ENCODE peak calls at places on chromosomes 3 and 15, in seven cellular contexts. One of them, this sample, is unnamed.

GRCh38 chr3:45987368-45988099 is 8.1 kb downstream of the FYCO1 start:
- DNase-seq in effector memory CD8-positive, alpha-beta T cell: no peak
- DNase-seq in AG09309: no peak
- DNase-seq in coronary artery: peak
- DNase-seq in nucleus accumbens: no peak
- DNase-seq in ecto neural progenitor cell: no peak
- DNase-seq in stimulated activated CD8-positive, alpha-beta memory T cell treated with anti-CD3 and anti-CD28 coated beads, Interleukin-7, amount 100 ng/mL, for 1 hour: no peak
- DNase-seq in this sample: no peak

GRCh38 chr15:65057549-65057940 is 10.2 kb downstream of the RASL12 start:
- DNase-seq in AG09309: no peak
- DNase-seq in ecto neural progenitor cell: no peak
- DNase-seq in stimulated activated CD8-positive, alpha-beta memory T cell treated with anti-CD3 and anti-CD28 coated beads, Interleukin-7, amount 100 ng/mL, for 1 hour: no peak
- DNase-seq in coronary artery: no peak
- DNase-seq in nucleus accumbens: no peak
- DNase-seq in effector memory CD8-positive, alpha-beta T cell: no peak
- DNase-seq in this sample: peak

GRCh38 chr15:23897091-23897490 is 210.0 kb upstream of the NDN start:
- DNase-seq in effector memory CD8-positive, alpha-beta T cell: no peak
- DNase-seq in ecto neural progenitor cell: no peak
- DNase-seq in stimulated activated CD8-positive, alpha-beta memory T cell treated with anti-CD3 and anti-CD28 coated beads, Interleukin-7, amount 100 ng/mL, for 1 hour: no peak
- DNase-seq in nucleus accumbens: no peak
- DNase-seq in AG09309: no peak
- DNase-seq in coronary artery: no peak
- DNase-seq in this sample: no peak

GRCh38 chr15:50148362-50148963 is 29.4 kb upstream of the ATP8B4 start:
- DNase-seq in effector memory CD8-positive, alpha-beta T cell: no peak
- DNase-seq in nucleus accumbens: no peak
- DNase-seq in coronary artery: no peak
- DNase-seq in AG09309: no peak
- DNase-seq in ecto neural progenitor cell: peak
- DNase-seq in stimulated activated CD8-positive, alpha-beta memory T cell treated with anti-CD3 and anti-CD28 coated beads, Interleukin-7, amount 100 ng/mL, for 1 hour: no peak
- DNase-seq in this sample: no peak

GRCh38 chr3:156639414-156640023 is 34.9 kb upstream of the TIPARP start:
- DNase-seq in ecto neural progenitor cell: no peak
- DNase-seq in stimulated activated CD8-positive, alpha-beta memory T cell treated with anti-CD3 and anti-CD28 coated beads, Interleukin-7, amount 100 ng/mL, for 1 hour: no peak
- DNase-seq in coronary artery: no peak
- DNase-seq in effector memory CD8-positive, alpha-beta T cell: no peak
- DNase-seq in nucleus accumbens: no peak
- DNase-seq in AG09309: no peak
- DNase-seq in this sample: no peak

GRCh38 chr3:69200384-69201068 is 78.1 kb upstream of the LMOD3 start:
- DNase-seq in nucleus accumbens: no peak
- DNase-seq in stimulated activated CD8-positive, alpha-beta memory T cell treated with anti-CD3 and anti-CD28 coated beads, Interleukin-7, amount 100 ng/mL, for 1 hour: no peak
- DNase-seq in ecto neural progenitor cell: peak
- DNase-seq in effector memory CD8-positive, alpha-beta T cell: no peak
- DNase-seq in AG09309: no peak
- DNase-seq in coronary artery: no peak
- DNase-seq in this sample: no peak

GRCh38 chr15:29410342-29410741 is 140.7 kb upstream of the NSMCE3 start:
- DNase-seq in stimulated activated CD8-positive, alpha-beta memory T cell treated with anti-CD3 and anti-CD28 coated beads, Interleukin-7, amount 100 ng/mL, for 1 hour: no peak
- DNase-seq in AG09309: no peak
- DNase-seq in effector memory CD8-positive, alpha-beta T cell: no peak
- DNase-seq in coronary artery: no peak
- DNase-seq in nucleus accumbens: no peak
- DNase-seq in ecto neural progenitor cell: no peak
- DNase-seq in this sample: no peak

GRCh38 chr3:178406206-178406605 is 130.0 kb upstream of the KCNMB2 start:
- DNase-seq in coronary artery: no peak
- DNase-seq in nucleus accumbens: no peak
- DNase-seq in AG09309: no peak
- DNase-seq in effector memory CD8-positive, alpha-beta T cell: no peak
- DNase-seq in ecto neural progenitor cell: no peak
- DNase-seq in stimulated activated CD8-positive, alpha-beta memory T cell treated with anti-CD3 and anti-CD28 coated beads, Interleukin-7, amount 100 ng/mL, for 1 hour: no peak
- DNase-seq in this sample: no peak

GRCh38 chr3:194689493-194689901 is 3.8 kb downstream of the FAM43A start:
- DNase-seq in stimulated activated CD8-positive, alpha-beta memory T cell treated with anti-CD3 and anti-CD28 coated beads, Interleukin-7, amount 100 ng/mL, for 1 hour: no peak
- DNase-seq in nucleus accumbens: no peak
- DNase-seq in coronary artery: peak
- DNase-seq in AG09309: no peak
- DNase-seq in effector memory CD8-positive, alpha-beta T cell: peak
- DNase-seq in ecto neural progenitor cell: no peak
- DNase-seq in this sample: peak

GRCh38 chr3:78994174-78995027 is 773.4 kb downstream of the ROBO1 start:
- DNase-seq in coronary artery: no peak
- DNase-seq in ecto neural progenitor cell: no peak
- DNase-seq in stimulated activated CD8-positive, alpha-beta memory T cell treated with anti-CD3 and anti-CD28 coated beads, Interleukin-7, amount 100 ng/mL, for 1 hour: no peak
- DNase-seq in effector memory CD8-positive, alpha-beta T cell: no peak
- DNase-seq in nucleus accumbens: no peak
- DNase-seq in AG09309: no peak
- DNase-seq in this sample: no peak

GRCh38 chr15:68814596-68814995 is 6.1 kb downstream of the ANP32A start:
- DNase-seq in effector memory CD8-positive, alpha-beta T cell: no peak
- DNase-seq in AG09309: no peak
- DNase-seq in stimulated activated CD8-positive, alpha-beta memory T cell treated with anti-CD3 and anti-CD28 coated beads, Interleukin-7, amount 100 ng/mL, for 1 hour: no peak
- DNase-seq in coronary artery: no peak
- DNase-seq in nucleus accumbens: no peak
- DNase-seq in ecto neural progenitor cell: peak
- DNase-seq in this sample: no peak

GRCh38 chr15:78362716-78363426 is 22.7 kb downstream of the CRABP1 start:
- DNase-seq in coronary artery: no peak
- DNase-seq in effector memory CD8-positive, alpha-beta T cell: no peak
- DNase-seq in ecto neural progenitor cell: no peak
- DNase-seq in AG09309: no peak
- DNase-seq in nucleus accumbens: no peak
- DNase-seq in stimulated activated CD8-positive, alpha-beta memory T cell treated with anti-CD3 and anti-CD28 coated beads, Interleukin-7, amount 100 ng/mL, for 1 hour: no peak
- DNase-seq in this sample: no peak

GRCh38 chr15:91281991-91282390 is 181.9 kb downstream of the SV2B start:
- DNase-seq in effector memory CD8-positive, alpha-beta T cell: no peak
- DNase-seq in nucleus accumbens: no peak
- DNase-seq in AG09309: no peak
- DNase-seq in ecto neural progenitor cell: no peak
- DNase-seq in coronary artery: no peak
- DNase-seq in stimulated activated CD8-positive, alpha-beta memory T cell treated with anti-CD3 and anti-CD28 coated beads, Interleukin-7, amount 100 ng/mL, for 1 hour: no peak
- DNase-seq in this sample: no peak

GRCh38 chr15:63887630-63888029 is 53.9 kb upstream of the HERC1 start:
- DNase-seq in AG09309: no peak
- DNase-seq in effector memory CD8-positive, alpha-beta T cell: no peak
- DNase-seq in stimulated activated CD8-positive, alpha-beta memory T cell treated with anti-CD3 and anti-CD28 coated beads, Interleukin-7, amount 100 ng/mL, for 1 hour: no peak
- DNase-seq in ecto neural progenitor cell: no peak
- DNase-seq in coronary artery: no peak
- DNase-seq in nucleus accumbens: no peak
- DNase-seq in this sample: no peak

GRCh38 chr3:121481116-121481895 is 64.5 kb downstream of the POLQ start:
- DNase-seq in AG09309: no peak
- DNase-seq in stimulated activated CD8-positive, alpha-beta memory T cell treated with anti-CD3 and anti-CD28 coated beads, Interleukin-7, amount 100 ng/mL, for 1 hour: no peak
- DNase-seq in ecto neural progenitor cell: no peak
- DNase-seq in nucleus accumbens: no peak
- DNase-seq in effector memory CD8-positive, alpha-beta T cell: no peak
- DNase-seq in coronary artery: no peak
- DNase-seq in this sample: no peak

GRCh38 chr15:27902680-27903385 is 196.3 kb downstream of the OCA2 start:
- DNase-seq in effector memory CD8-positive, alpha-beta T cell: no peak
- DNase-seq in stimulated activated CD8-positive, alpha-beta memory T cell treated with anti-CD3 and anti-CD28 coated beads, Interleukin-7, amount 100 ng/mL, for 1 hour: no peak
- DNase-seq in ecto neural progenitor cell: no peak
- DNase-seq in coronary artery: no peak
- DNase-seq in nucleus accumbens: no peak
- DNase-seq in AG09309: no peak
- DNase-seq in this sample: no peak

GRCh38 chr3:101279162-101279561 is 41.2 kb downstream of the IMPG2 start:
- DNase-seq in AG09309: no peak
- DNase-seq in stimulated activated CD8-positive, alpha-beta memory T cell treated with anti-CD3 and anti-CD28 coated beads, Interleukin-7, amount 100 ng/mL, for 1 hour: no peak
- DNase-seq in coronary artery: no peak
- DNase-seq in effector memory CD8-positive, alpha-beta T cell: no peak
- DNase-seq in nucleus accumbens: no peak
- DNase-seq in ecto neural progenitor cell: no peak
- DNase-seq in this sample: no peak

GRCh38 chr15:87167706-87168105 is 1088.0 kb downstream of the AGBL1 start:
- DNase-seq in stimulated activated CD8-positive, alpha-beta memory T cell treated with anti-CD3 and anti-CD28 coated beads, Interleukin-7, amount 100 ng/mL, for 1 hour: no peak
- DNase-seq in ecto neural progenitor cell: no peak
- DNase-seq in AG09309: no peak
- DNase-seq in coronary artery: no peak
- DNase-seq in effector memory CD8-positive, alpha-beta T cell: no peak
- DNase-seq in nucleus accumbens: no peak
- DNase-seq in this sample: no peak

GRCh38 chr3:125045194-125045593 is 10.6 kb downstream of the HEG1 start:
- DNase-seq in effector memory CD8-positive, alpha-beta T cell: no peak
- DNase-seq in nucleus accumbens: no peak
- DNase-seq in coronary artery: no peak
- DNase-seq in ecto neural progenitor cell: no peak
- DNase-seq in AG09309: no peak
- DNase-seq in stimulated activated CD8-positive, alpha-beta memory T cell treated with anti-CD3 and anti-CD28 coated beads, Interleukin-7, amount 100 ng/mL, for 1 hour: no peak
- DNase-seq in this sample: no peak

GRCh38 chr3:193465992-193466618 is 87.6 kb upstream of the ATP13A5 start:
- DNase-seq in effector memory CD8-positive, alpha-beta T cell: no peak
- DNase-seq in AG09309: no peak
- DNase-seq in ecto neural progenitor cell: no peak
- DNase-seq in nucleus accumbens: no peak
- DNase-seq in coronary artery: no peak
- DNase-seq in stimulated activated CD8-positive, alpha-beta memory T cell treated with anti-CD3 and anti-CD28 coated beads, Interleukin-7, amount 100 ng/mL, for 1 hour: no peak
- DNase-seq in this sample: no peak

GRCh38 chr3:141306922-141307321 is 61.4 kb upstream of the ZBTB38 start:
- DNase-seq in effector memory CD8-positive, alpha-beta T cell: no peak
- DNase-seq in stimulated activated CD8-positive, alpha-beta memory T cell treated with anti-CD3 and anti-CD28 coated beads, Interleukin-7, amount 100 ng/mL, for 1 hour: no peak
- DNase-seq in coronary artery: no peak
- DNase-seq in ecto neural progenitor cell: no peak
- DNase-seq in nucleus accumbens: no peak
- DNase-seq in AG09309: no peak
- DNase-seq in this sample: no peak

GRCh38 chr3:178060406-178060805 is 475.8 kb upstream of the KCNMB2 start:
- DNase-seq in ecto neural progenitor cell: no peak
- DNase-seq in AG09309: peak
- DNase-seq in stimulated activated CD8-positive, alpha-beta memory T cell treated with anti-CD3 and anti-CD28 coated beads, Interleukin-7, amount 100 ng/mL, for 1 hour: no peak
- DNase-seq in coronary artery: no peak
- DNase-seq in nucleus accumbens: no peak
- DNase-seq in effector memory CD8-positive, alpha-beta T cell: no peak
- DNase-seq in this sample: no peak

GRCh38 chr3:112381673-112382542 is 49.0 kb downstream of the CD200 start:
- DNase-seq in nucleus accumbens: no peak
- DNase-seq in AG09309: no peak
- DNase-seq in ecto neural progenitor cell: no peak
- DNase-seq in stimulated activated CD8-positive, alpha-beta memory T cell treated with anti-CD3 and anti-CD28 coated beads, Interleukin-7, amount 100 ng/mL, for 1 hour: no peak
- DNase-seq in effector memory CD8-positive, alpha-beta T cell: no peak
- DNase-seq in coronary artery: no peak
- DNase-seq in this sample: no peak

GRCh38 chr3:136351351-136351750 is 101.2 kb downstream of the PCCB start:
- DNase-seq in stimulated activated CD8-positive, alpha-beta memory T cell treated with anti-CD3 and anti-CD28 coated beads, Interleukin-7, amount 100 ng/mL, for 1 hour: no peak
- DNase-seq in nucleus accumbens: no peak
- DNase-seq in ecto neural progenitor cell: no peak
- DNase-seq in effector memory CD8-positive, alpha-beta T cell: no peak
- DNase-seq in AG09309: no peak
- DNase-seq in coronary artery: no peak
- DNase-seq in this sample: no peak

GRCh38 chr3:212432-212831 is 15.9 kb downstream of the CHL1 start:
- DNase-seq in ecto neural progenitor cell: no peak
- DNase-seq in coronary artery: no peak
- DNase-seq in effector memory CD8-positive, alpha-beta T cell: no peak
- DNase-seq in nucleus accumbens: no peak
- DNase-seq in AG09309: no peak
- DNase-seq in stimulated activated CD8-positive, alpha-beta memory T cell treated with anti-CD3 and anti-CD28 coated beads, Interleukin-7, amount 100 ng/mL, for 1 hour: no peak
- DNase-seq in this sample: no peak

GRCh38 chr3:65888980-65889706 is 149.6 kb downstream of the MAGI1 start:
- DNase-seq in stimulated activated CD8-positive, alpha-beta memory T cell treated with anti-CD3 and anti-CD28 coated beads, Interleukin-7, amount 100 ng/mL, for 1 hour: no peak
- DNase-seq in AG09309: peak
- DNase-seq in coronary artery: no peak
- DNase-seq in nucleus accumbens: no peak
- DNase-seq in effector memory CD8-positive, alpha-beta T cell: no peak
- DNase-seq in ecto neural progenitor cell: no peak
- DNase-seq in this sample: no peak

GRCh38 chr15:62483817-62484216 is 318.7 kb upstream of the C2CD4B start:
- DNase-seq in effector memory CD8-positive, alpha-beta T cell: no peak
- DNase-seq in nucleus accumbens: no peak
- DNase-seq in coronary artery: no peak
- DNase-seq in ecto neural progenitor cell: no peak
- DNase-seq in AG09309: no peak
- DNase-seq in stimulated activated CD8-positive, alpha-beta memory T cell treated with anti-CD3 and anti-CD28 coated beads, Interleukin-7, amount 100 ng/mL, for 1 hour: no peak
- DNase-seq in this sample: no peak

GRCh38 chr3:159189994-159190669 is 388.3 kb downstream of the MFSD1 start:
- DNase-seq in effector memory CD8-positive, alpha-beta T cell: no peak
- DNase-seq in nucleus accumbens: no peak
- DNase-seq in stimulated activated CD8-positive, alpha-beta memory T cell treated with anti-CD3 and anti-CD28 coated beads, Interleukin-7, amount 100 ng/mL, for 1 hour: no peak
- DNase-seq in AG09309: peak
- DNase-seq in coronary artery: no peak
- DNase-seq in ecto neural progenitor cell: no peak
- DNase-seq in this sample: no peak

GRCh38 chr3:12796171-12797123 is at the start of gene CAND2:
- DNase-seq in coronary artery: no peak
- DNase-seq in effector memory CD8-positive, alpha-beta T cell: peak
- DNase-seq in ecto neural progenitor cell: peak
- DNase-seq in AG09309: no peak
- DNase-seq in stimulated activated CD8-positive, alpha-beta memory T cell treated with anti-CD3 and anti-CD28 coated beads, Interleukin-7, amount 100 ng/mL, for 1 hour: no peak
- DNase-seq in nucleus accumbens: peak
- DNase-seq in this sample: peak

This sample was measured in cardiac septum.